ENCODE peak calls at places on chromosomes 5 and 9, in seven cellular contexts. J is SJSA1; Q is lower lobe of right lung; B is Peyer's patch; U is CD8-positive, alpha-beta T cell; M is psoas muscle; T is body of pancreas. D is an unnamed sample. For H3K27me3, H3K4me1 and H3K36me3, the result is how much of the 10 kb centered on the place peaks cover.

GRCh38 chr5:37839441-37840035 is 303 bp downstream of the GDNF start:
- DNase-seq in M (peak), B (no peak), Q (no peak), J (peak), U (no peak), T (peak), D (peak)

GRCh38 chr5:132799392-132799791 is 13.7 kb upstream of the SOWAHA start:
- DNase-seq in B (no peak), Q (no peak), J (no peak), M (no peak), U (no peak), T (no peak), D (no peak)

GRCh38 chr9:137192859-137193258 is 4.4 kb downstream of the SSNA1 start:
- DNase-seq in T (no peak), Q (no peak), M (no peak), B (no peak), U (no peak), J (no peak), D (no peak)

GRCh38 chr9:133375116-133375723 is 640 bp downstream of the SURF4 start:
- DNase-seq in M (peak), U (no peak), B (peak), Q (no peak), J (no peak), T (peak), D (no peak)

GRCh38 chr9:122954253-122954691 is 13.5 kb downstream of the RABGAP1 start:
- DNase-seq in Q (no peak), B (no peak), T (no peak), U (no peak), J (no peak), M (no peak), D (no peak)

GRCh38 chr5:165161204-165161603 is 1655.8 kb downstream of the MAT2B start:
- DNase-seq in U (no peak), J (no peak), M (no peak), B (no peak), Q (no peak), T (no peak), D (no peak)

GRCh38 chr5:159915913-159916840 is at the start of gene ADRA1B:
- DNase-seq in M (peak), T (peak), U (peak), J (peak), Q (peak), B (peak), D (peak)

GRCh38 chr5:10671041-10672008 is 89.7 kb downstream of the DAP start:
- DNase-seq in J (no peak), U (no peak), B (no peak), M (no peak), T (no peak), Q (no peak), D (no peak)

GRCh38 chr9:22528485-22528884 is 81.9 kb downstream of the DMRTA1 start:
- DNase-seq in T (no peak), M (no peak), J (no peak), Q (no peak), U (no peak), B (no peak), D (no peak)

GRCh38 chr9:13552606-13553215 is 273.2 kb upstream of the MPDZ start:
- DNase-seq in U (no peak), M (no peak), Q (no peak), B (no peak), T (no peak), J (no peak), D (no peak)

GRCh38 chr9:125262217-125262991 is 778 bp downstream of the GAPVD1 start:
- DNase-seq in U (no peak), M (no peak), T (no peak), Q (no peak), B (no peak), J (no peak), D (no peak)

DNA sequence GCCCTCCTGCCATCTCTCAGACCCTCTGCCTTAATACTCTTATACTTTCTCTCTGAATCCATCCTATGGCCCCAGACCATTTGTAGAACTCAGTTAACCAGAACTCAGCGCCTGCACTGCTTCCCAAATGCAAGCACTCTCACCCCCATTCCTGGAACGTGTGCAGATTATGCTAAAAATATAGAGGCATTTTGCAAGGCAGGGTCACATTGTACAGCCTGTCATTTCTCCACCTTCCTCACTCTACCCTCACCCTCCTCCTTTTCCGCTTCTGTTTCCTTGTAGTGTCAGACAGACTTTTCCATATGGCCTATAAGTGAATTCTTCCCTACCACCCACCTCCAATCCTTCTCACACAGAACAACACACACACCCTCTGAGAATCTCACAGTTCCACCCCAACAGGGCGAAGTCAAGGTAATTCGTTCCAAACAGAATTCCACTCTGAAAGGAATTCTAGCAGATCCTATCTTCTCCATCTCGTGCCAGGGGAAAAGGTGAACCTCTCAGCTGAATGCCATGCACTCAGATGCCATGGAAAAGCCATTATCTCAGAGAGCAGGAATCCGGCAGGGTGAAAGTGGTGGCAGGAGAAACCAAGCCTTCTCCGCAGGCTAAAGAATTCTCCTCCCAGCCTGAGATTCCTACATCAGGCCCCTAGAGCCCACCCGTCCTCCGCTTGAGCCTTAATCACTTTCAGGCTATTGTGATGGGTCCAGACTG is 25.3 kb downstream of the GGTA1 start:
- DNase-seq in U (no peak), J (no peak), T (no peak), Q (no peak), M (no peak), B (no peak), D (no peak)
- H3K27me3 ChIP-seq in U (under half), J (under half), T (under half), Q (under half), M (under half), B (under half), D (under half)

GRCh38 chr5:98586581-98586980 is 186.9 kb upstream of the RGMB start:
- DNase-seq in T (no peak), U (no peak), Q (no peak), B (no peak), J (no peak), M (no peak), D (no peak)
- H3K4me1 ChIP-seq in T (under half), U (under half), Q (under half), B (under half), J (under half), M (under half), D (under half)

DNA sequence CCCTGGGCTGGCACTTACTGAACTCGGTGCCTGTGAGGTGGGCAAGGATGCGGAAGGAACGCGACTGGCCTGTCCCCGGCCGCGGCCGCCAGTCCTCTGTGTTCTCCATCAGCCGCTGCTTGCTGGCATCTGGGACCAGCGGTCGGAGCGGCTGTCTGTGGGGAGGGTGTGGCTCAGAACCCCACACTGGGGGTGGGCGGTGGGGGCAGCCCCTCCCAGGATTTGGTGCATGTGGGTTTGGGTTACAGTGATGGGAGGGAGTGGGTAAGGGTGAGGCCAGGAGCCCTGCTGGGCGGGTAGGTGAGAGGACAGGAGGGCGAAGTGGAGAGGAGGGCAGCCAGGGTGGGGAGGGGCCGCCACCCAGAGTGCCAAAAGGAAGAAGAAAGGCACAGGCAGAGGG is 6.4 kb downstream of the PDLIM7 start:
- DNase-seq in B (no peak), U (no peak), Q (no peak), M (no peak), T (no peak), J (no peak), D (no peak)
- H3K36me3 ChIP-seq in B (under half), U (under half), Q (half or more), M (under half), T (under half), J (half or more), D (under half)

GRCh38 chr5:75639912-75640311 is 28.7 kb downstream of the ANKDD1B start:
- DNase-seq in U (no peak), Q (no peak), J (no peak), M (no peak), B (no peak), T (no peak), D (no peak)

GRCh38 chr5:75640395-75640794 is 29.1 kb downstream of the ANKDD1B start:
- DNase-seq in B (no peak), Q (no peak), T (no peak), J (peak), U (no peak), M (no peak), D (no peak)

GRCh38 chr5:75640826-75641225 is 29.6 kb downstream of the ANKDD1B start:
- DNase-seq in U (no peak), T (no peak), J (no peak), Q (no peak), M (no peak), B (no peak), D (no peak)
- H3K27me3 ChIP-seq in U (under half), T (under half), J (under half), Q (under half), M (under half), B (under half), D (under half)

GRCh38 chr5:134436523-134437339 is 25.1 kb upstream of the CDKN2AIPNL start:
- DNase-seq in U (peak), Q (peak), M (peak), B (peak), T (peak), J (peak), D (peak)
- H3K4me1 ChIP-seq in U (under half), Q (under half), M (half or more), B (under half), T (under half), J (half or more), D (under half)

GRCh38 chr5:34923694-34924461 is 5.5 kb upstream of the DNAJC21 start:
- DNase-seq in M (no peak), J (peak), T (peak), Q (no peak), U (no peak), B (peak), D (no peak)
- H3K36me3 ChIP-seq in M (under half), J (half or more), T (under half), Q (half or more), U (under half), B (half or more), D (half or more)

GRCh38 chr9:135718616-135719015 is 16.6 kb downstream of the KCNT1 start:
- DNase-seq in B (no peak), U (no peak), J (no peak), T (no peak), M (no peak), Q (no peak), D (peak)
- H3K27me3 ChIP-seq in B (under half), U (under half), J (under half), T (under half), M (under half), Q (half or more), D (under half)

GRCh38 chr5:139651502-139651862 is 3.3 kb downstream of the CXXC5 start:
- DNase-seq in J (no peak), U (no peak), T (no peak), B (no peak), Q (peak), M (peak), D (no peak)
- H3K4me1 ChIP-seq in J (half or more), U (half or more), T (half or more), B (under half), Q (half or more), M (half or more), D (half or more)

GRCh38 chr9:93456022-93456421 is 2.6 kb upstream of the FAM120AOS start:
- DNase-seq in Q (no peak), U (no peak), T (no peak), J (no peak), B (no peak), M (no peak), D (no peak)
- H3K36me3 ChIP-seq in Q (under half), U (under half), T (under half), J (under half), B (under half), M (under half), D (under half)